ENCODE peak calls at places on chromosomes 16 and 17, in nine cellular contexts. One of them, this sample, is unnamed.
A peak's percentile ranks its signal among the peaks of the same experiment; 100 is the strongest.

GRCh38 chr17:26809033-26809432 is 484.9 kb upstream of the WSB1 start:
- DNase-seq in H4: no peak
- DNase-seq in posterior cingulate gyrus: no peak
- DNase-seq in tibial artery: no peak
- DNase-seq in NCI-H1092: no peak
- DNase-seq in left cardiac atrium: no peak
- DNase-seq in transverse colon: no peak
- DNase-seq in foreskin melanocyte: peak; percentile 28
- DNase-seq in OCI-M1: no peak
- DNase-seq in this sample: no peak

GRCh38 chr16:74053784-74054306 is 242.8 kb upstream of the PSMD7 start:
- DNase-seq in H4: no peak
- DNase-seq in posterior cingulate gyrus: no peak
- DNase-seq in tibial artery: no peak
- DNase-seq in NCI-H1092: no peak
- DNase-seq in left cardiac atrium: no peak
- DNase-seq in transverse colon: no peak
- DNase-seq in foreskin melanocyte: no peak
- DNase-seq in OCI-M1: no peak
- DNase-seq in this sample: no peak

GRCh38 chr17:73316919-73317505 is 5.2 kb upstream of the CDC42EP4 start:
- DNase-seq in H4: no peak
- DNase-seq in posterior cingulate gyrus: no peak
- DNase-seq in tibial artery: no peak
- DNase-seq in NCI-H1092: no peak
- DNase-seq in left cardiac atrium: peak; percentile 56
- DNase-seq in transverse colon: no peak
- DNase-seq in foreskin melanocyte: no peak
- DNase-seq in OCI-M1: no peak
- DNase-seq in this sample: no peak

GRCh38 chr17:10019941-10020403 is 114.9 kb upstream of the RCVRN start:
- DNase-seq in H4: peak; percentile 11
- DNase-seq in posterior cingulate gyrus: no peak
- DNase-seq in tibial artery: no peak
- DNase-seq in NCI-H1092: no peak
- DNase-seq in left cardiac atrium: no peak
- DNase-seq in transverse colon: no peak
- DNase-seq in foreskin melanocyte: peak; percentile 42
- DNase-seq in OCI-M1: no peak
- DNase-seq in this sample: peak; percentile 59

GRCh38 chr16:3503513-3503912 is 2.7 kb downstream of the CLUAP1 start:
- DNase-seq in H4: no peak
- DNase-seq in posterior cingulate gyrus: no peak
- DNase-seq in tibial artery: no peak
- DNase-seq in NCI-H1092: no peak
- DNase-seq in left cardiac atrium: no peak
- DNase-seq in transverse colon: no peak
- DNase-seq in foreskin melanocyte: no peak
- DNase-seq in OCI-M1: peak; percentile 50
- DNase-seq in this sample: no peak

GRCh38 chr16:72198641-72199250 is 26.8 kb upstream of the PMFBP1 start:
- DNase-seq in H4: no peak
- DNase-seq in posterior cingulate gyrus: no peak
- DNase-seq in tibial artery: no peak
- DNase-seq in NCI-H1092: peak; percentile 45
- DNase-seq in left cardiac atrium: no peak
- DNase-seq in transverse colon: no peak
- DNase-seq in foreskin melanocyte: no peak
- DNase-seq in OCI-M1: no peak
- DNase-seq in this sample: no peak

GRCh38 chr17:16661217-16661616 is 7.6 kb upstream of the ZNF624 start:
- DNase-seq in H4: no peak
- DNase-seq in posterior cingulate gyrus: no peak
- DNase-seq in tibial artery: no peak
- DNase-seq in NCI-H1092: no peak
- DNase-seq in left cardiac atrium: no peak
- DNase-seq in transverse colon: no peak
- DNase-seq in foreskin melanocyte: no peak
- DNase-seq in OCI-M1: no peak
- DNase-seq in this sample: no peak

GRCh38 chr17:78538033-78538776 is 39.0 kb downstream of the DNAH17 start:
- DNase-seq in H4: no peak
- DNase-seq in posterior cingulate gyrus: no peak
- DNase-seq in tibial artery: no peak
- DNase-seq in NCI-H1092: no peak
- DNase-seq in left cardiac atrium: no peak
- DNase-seq in transverse colon: no peak
- DNase-seq in foreskin melanocyte: no peak
- DNase-seq in OCI-M1: no peak
- DNase-seq in this sample: no peak

GRCh38 chr16:77599793-77600415 is 122.4 kb upstream of the NUDT7 start:
- DNase-seq in H4: peak; percentile 23
- DNase-seq in posterior cingulate gyrus: no peak
- DNase-seq in tibial artery: no peak
- DNase-seq in NCI-H1092: peak; percentile 13
- DNase-seq in left cardiac atrium: no peak
- DNase-seq in transverse colon: peak; percentile 11
- DNase-seq in foreskin melanocyte: peak; percentile 11
- DNase-seq in OCI-M1: peak; percentile 22
- DNase-seq in this sample: peak; percentile 28

GRCh38 chr17:77611791-77612466 is 346.6 kb upstream of the TNRC6C start:
- DNase-seq in H4: no peak
- DNase-seq in posterior cingulate gyrus: no peak
- DNase-seq in tibial artery: no peak
- DNase-seq in NCI-H1092: no peak
- DNase-seq in left cardiac atrium: no peak
- DNase-seq in transverse colon: no peak
- DNase-seq in foreskin melanocyte: no peak
- DNase-seq in OCI-M1: peak; percentile 30
- DNase-seq in this sample: peak; percentile 82

GRCh38 chr16:48291303-48291702 is 44.0 kb upstream of the ABCC11 start:
- DNase-seq in H4: no peak
- DNase-seq in posterior cingulate gyrus: no peak
- DNase-seq in tibial artery: no peak
- DNase-seq in NCI-H1092: no peak
- DNase-seq in left cardiac atrium: no peak
- DNase-seq in transverse colon: no peak
- DNase-seq in foreskin melanocyte: no peak
- DNase-seq in OCI-M1: no peak
- DNase-seq in this sample: no peak

GRCh38 chr17:53391197-53391596 is 431.5 kb upstream of the KIF2B start:
- DNase-seq in H4: no peak
- DNase-seq in posterior cingulate gyrus: no peak
- DNase-seq in tibial artery: no peak
- DNase-seq in NCI-H1092: no peak
- DNase-seq in left cardiac atrium: no peak
- DNase-seq in transverse colon: no peak
- DNase-seq in foreskin melanocyte: no peak
- DNase-seq in OCI-M1: no peak
- DNase-seq in this sample: no peak

GRCh38 chr17:63082273-63082861 is 116.3 kb downstream of the TANC2 start:
- DNase-seq in H4: peak; percentile 21
- DNase-seq in posterior cingulate gyrus: no peak
- DNase-seq in tibial artery: no peak
- DNase-seq in NCI-H1092: no peak
- DNase-seq in left cardiac atrium: no peak
- DNase-seq in transverse colon: no peak
- DNase-seq in foreskin melanocyte: peak; percentile 29
- DNase-seq in OCI-M1: peak; percentile 54
- DNase-seq in this sample: peak; percentile 52

GRCh38 chr17:83009414-83010322 is 69.7 kb upstream of the METRNL start:
- DNase-seq in H4: no peak
- DNase-seq in posterior cingulate gyrus: no peak
- DNase-seq in tibial artery: no peak
- DNase-seq in NCI-H1092: no peak
- DNase-seq in left cardiac atrium: no peak
- DNase-seq in transverse colon: no peak
- DNase-seq in foreskin melanocyte: no peak
- DNase-seq in OCI-M1: no peak
- DNase-seq in this sample: no peak

GRCh38 chr16:50208460-50208931 is 55.4 kb downstream of the TENT4B start:
- DNase-seq in H4: no peak
- DNase-seq in posterior cingulate gyrus: no peak
- DNase-seq in tibial artery: no peak
- DNase-seq in NCI-H1092: no peak
- DNase-seq in left cardiac atrium: no peak
- DNase-seq in transverse colon: no peak
- DNase-seq in foreskin melanocyte: no peak
- DNase-seq in OCI-M1: no peak
- DNase-seq in this sample: no peak

GRCh38 chr17:31654936-31655335 is 204.1 kb downstream of the COPRS start:
- DNase-seq in H4: peak; percentile 80
- DNase-seq in posterior cingulate gyrus: no peak
- DNase-seq in tibial artery: no peak
- DNase-seq in NCI-H1092: no peak
- DNase-seq in left cardiac atrium: peak; percentile 64
- DNase-seq in transverse colon: no peak
- DNase-seq in foreskin melanocyte: peak; percentile 53
- DNase-seq in OCI-M1: no peak
- DNase-seq in this sample: peak; percentile 26

GRCh38 chr16:11029948-11030347 is 85.6 kb downstream of the CLEC16A start:
- DNase-seq in H4: no peak
- DNase-seq in posterior cingulate gyrus: no peak
- DNase-seq in tibial artery: no peak
- DNase-seq in NCI-H1092: no peak
- DNase-seq in left cardiac atrium: no peak
- DNase-seq in transverse colon: no peak
- DNase-seq in foreskin melanocyte: peak; percentile 69
- DNase-seq in OCI-M1: no peak
- DNase-seq in this sample: no peak

GRCh38 chr17:50953831-50954601 is 87.9 kb upstream of the TOB1 start:
- DNase-seq in H4: no peak
- DNase-seq in posterior cingulate gyrus: no peak
- DNase-seq in tibial artery: no peak
- DNase-seq in NCI-H1092: no peak
- DNase-seq in left cardiac atrium: no peak
- DNase-seq in transverse colon: peak; percentile 43
- DNase-seq in foreskin melanocyte: peak; percentile 53
- DNase-seq in OCI-M1: no peak
- DNase-seq in this sample: peak; percentile 51

GRCh38 chr17:76734080-76734840 is 2.9 kb downstream of the SRSF2 start:
- DNase-seq in H4: no peak
- DNase-seq in posterior cingulate gyrus: no peak
- DNase-seq in tibial artery: no peak
- DNase-seq in NCI-H1092: no peak
- DNase-seq in left cardiac atrium: no peak
- DNase-seq in transverse colon: no peak
- DNase-seq in foreskin melanocyte: no peak
- DNase-seq in OCI-M1: peak; percentile 52
- DNase-seq in this sample: peak; percentile 46

GRCh38 chr17:77779711-77780539 is 178.6 kb upstream of the TNRC6C start:
- DNase-seq in H4: no peak
- DNase-seq in posterior cingulate gyrus: no peak
- DNase-seq in tibial artery: peak; percentile 34
- DNase-seq in NCI-H1092: no peak
- DNase-seq in left cardiac atrium: peak; percentile 65
- DNase-seq in transverse colon: no peak
- DNase-seq in foreskin melanocyte: peak; percentile 7
- DNase-seq in OCI-M1: no peak
- DNase-seq in this sample: no peak

GRCh38 chr17:18377437-18378204 is at the start of gene EVPLL:
- DNase-seq in H4: peak; percentile 81
- DNase-seq in posterior cingulate gyrus: no peak
- DNase-seq in tibial artery: peak; percentile 49
- DNase-seq in NCI-H1092: no peak
- DNase-seq in left cardiac atrium: peak; percentile 34
- DNase-seq in transverse colon: peak; percentile 81
- DNase-seq in foreskin melanocyte: no peak
- DNase-seq in OCI-M1: no peak
- DNase-seq in this sample: peak; percentile 92

GRCh38 chr16:19858006-19858653 is 26.5 kb downstream of the GPRC5B start:
- DNase-seq in H4: no peak
- DNase-seq in posterior cingulate gyrus: no peak
- DNase-seq in tibial artery: no peak
- DNase-seq in NCI-H1092: no peak
- DNase-seq in left cardiac atrium: no peak
- DNase-seq in transverse colon: no peak
- DNase-seq in foreskin melanocyte: no peak
- DNase-seq in OCI-M1: no peak
- DNase-seq in this sample: no peak

GRCh38 chr16:11326084-11326736 is 19.0 kb upstream of the RMI2 start:
- DNase-seq in H4: no peak
- DNase-seq in posterior cingulate gyrus: no peak
- DNase-seq in tibial artery: no peak
- DNase-seq in NCI-H1092: no peak
- DNase-seq in left cardiac atrium: no peak
- DNase-seq in transverse colon: no peak
- DNase-seq in foreskin melanocyte: no peak
- DNase-seq in OCI-M1: no peak
- DNase-seq in this sample: peak; percentile 32

GRCh38 chr17:42285346-42286050 is 2.8 kb upstream of the STAT5A start:
- DNase-seq in H4: no peak
- DNase-seq in posterior cingulate gyrus: no peak
- DNase-seq in tibial artery: no peak
- DNase-seq in NCI-H1092: no peak
- DNase-seq in left cardiac atrium: no peak
- DNase-seq in transverse colon: no peak
- DNase-seq in foreskin melanocyte: no peak
- DNase-seq in OCI-M1: no peak
- DNase-seq in this sample: no peak

GRCh38 chr16:47139561-47140185 is 4.1 kb downstream of the NETO2 start:
- DNase-seq in H4: no peak
- DNase-seq in posterior cingulate gyrus: no peak
- DNase-seq in tibial artery: no peak
- DNase-seq in NCI-H1092: no peak
- DNase-seq in left cardiac atrium: no peak
- DNase-seq in transverse colon: no peak
- DNase-seq in foreskin melanocyte: no peak
- DNase-seq in OCI-M1: no peak
- DNase-seq in this sample: no peak

GRCh38 chr16:73125860-73126259 is 77.9 kb upstream of the ZFHX3 start:
- DNase-seq in H4: no peak
- DNase-seq in posterior cingulate gyrus: no peak
- DNase-seq in tibial artery: peak; percentile 35
- DNase-seq in NCI-H1092: no peak
- DNase-seq in left cardiac atrium: peak; percentile 26
- DNase-seq in transverse colon: no peak
- DNase-seq in foreskin melanocyte: no peak
- DNase-seq in OCI-M1: no peak
- DNase-seq in this sample: peak; percentile 57